ENCODE peak calls at places on chromosome 16, in nine cellular contexts. S is IMR-90, G is endothelial cell of umbilical vein, N is neural progenitor cell, T is DND-41, U is GM23248, Y is MM.1S, H is HCT116, V is astrocyte. P is an unnamed sample.

GRCh38 chr16:59973966-59974365 is 1239.8 kb upstream of the GOT2 start:
- DNase-seq in S (no peak), G (no peak), N (no peak), T (no peak), U (peak; percentile 1), Y (no peak), H (no peak), V (peak; percentile 33), P (no peak)

GRCh38 chr16:4979736-4980660 is 21.9 kb downstream of the SEC14L5 start:
- DNase-seq in S (no peak), G (no peak), N (no peak), T (no peak), U (no peak), Y (no peak), H (no peak), V (no peak), P (no peak)

GRCh38 chr16:66298571-66299120 is 67.8 kb upstream of the CDH5 start:
- DNase-seq in S (no peak), G (no peak), N (no peak), T (no peak), U (no peak), Y (no peak), H (no peak), V (no peak), P (no peak)

GRCh38 chr16:75097941-75098897 is 18.4 kb downstream of the LDHD start:
- DNase-seq in S (no peak), G (no peak), N (no peak), T (peak; percentile 90), U (no peak), Y (no peak), H (no peak), V (no peak), P (no peak)

GRCh38 chr16:12113581-12114375 is 137.2 kb downstream of the SNX29 start:
- DNase-seq in S (no peak), G (no peak), N (no peak), T (no peak), U (peak; percentile 96), Y (no peak), H (no peak), V (no peak), P (no peak)

GRCh38 chr16:21060027-21060510 is 90.6 kb downstream of the DNAH3 start:
- DNase-seq in S (no peak), G (no peak), N (no peak), T (no peak), U (no peak), Y (no peak), H (no peak), V (no peak), P (no peak)

GRCh38 chr16:48136547-48137360 is 19.0 kb downstream of the ABCC12 start:
- DNase-seq in S (no peak), G (no peak), N (no peak), T (no peak), U (no peak), Y (no peak), H (no peak), V (peak; percentile 37), P (no peak)

GRCh38 chr16:66266436-66267286 is 99.8 kb upstream of the CDH5 start:
- DNase-seq in S (peak; percentile 90), G (no peak), N (peak; percentile 48), T (no peak), U (peak; percentile 96), Y (no peak), H (no peak), V (peak; percentile 87), P (no peak)

GRCh38 chr16:69799601-69800000 is 37.5 kb downstream of the WWP2 start:
- DNase-seq in S (peak; percentile 75), G (no peak), N (no peak), T (no peak), U (no peak), Y (no peak), H (no peak), V (peak; percentile 26), P (no peak)

GRCh38 chr16:69793521-69793920 is 31.4 kb downstream of the WWP2 start:
- DNase-seq in S (no peak), G (no peak), N (no peak), T (no peak), U (no peak), Y (no peak), H (no peak), V (no peak), P (no peak)

GRCh38 chr16:69798466-69798865 is 36.3 kb downstream of the WWP2 start:
- DNase-seq in S (peak; percentile 6), G (no peak), N (peak; percentile 16), T (no peak), U (peak; percentile 43), Y (no peak), H (no peak), V (no peak), P (no peak)

DNA sequence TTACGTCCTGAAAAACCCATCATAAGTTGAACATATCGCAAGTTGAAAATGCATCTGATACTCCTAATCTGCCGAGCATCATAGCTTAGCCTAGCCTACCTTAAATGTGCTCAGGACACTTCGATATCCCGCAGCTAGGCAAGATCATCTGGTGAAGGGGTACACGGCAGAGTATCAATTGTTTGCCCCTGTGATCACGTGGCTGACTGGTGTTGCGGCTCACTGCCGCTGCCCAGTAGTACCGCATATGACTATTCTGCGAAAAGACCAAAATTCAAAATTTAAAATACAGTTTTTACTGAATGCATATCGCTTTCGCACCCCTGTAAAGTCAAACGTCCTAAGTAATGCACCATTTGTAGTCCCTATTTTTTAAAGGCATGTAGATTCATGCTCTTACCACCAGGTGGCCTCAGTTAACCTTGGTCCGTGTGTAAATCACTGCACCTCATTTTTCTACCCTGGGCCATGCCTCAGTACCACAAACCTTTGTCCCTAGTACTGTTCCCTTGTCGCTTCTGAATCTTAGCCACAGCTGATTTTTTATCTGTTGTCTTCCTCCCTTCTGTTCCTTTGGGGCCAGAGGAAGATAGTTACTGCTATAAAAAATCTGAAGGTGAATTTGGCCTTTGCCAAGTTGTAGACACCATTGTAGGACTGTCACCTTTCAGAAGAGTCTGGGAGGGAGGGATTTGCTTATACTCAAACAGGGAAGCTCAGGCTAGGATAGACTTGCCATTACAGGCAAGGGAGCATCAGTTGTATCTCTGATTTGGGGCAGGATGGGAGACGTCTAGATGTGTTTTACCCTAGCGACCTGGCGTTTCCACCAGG is 34.4 kb downstream of the WWP2 start:
- DNase-seq in S (peak; percentile 77), G (peak; percentile 71), N (peak; percentile 80), T (peak; percentile 15), U (peak; percentile 78), Y (peak; percentile 62), H (peak; percentile 45), V (peak; percentile 38), P (peak; percentile 92)
- H3K9ac ChIP-seq in S (no peak overlapping the region), G (no peak overlapping the region), N (no peak overlapping the region), T (no peak overlapping the region), U (no peak overlapping the region), Y (no peak overlapping the region), H (no peak overlapping the region), V (peak overlapping the region; percentile 18), P (no peak overlapping the region)

GRCh38 chr16:89924298-89924924 is 1.3 kb downstream of the TUBB3 start:
- DNase-seq in S (peak; percentile 44), G (peak; percentile 16), N (peak; percentile 94), T (peak; percentile 57), U (peak; percentile 78), Y (no peak), H (no peak), V (peak; percentile 19), P (peak; percentile 98)

GRCh38 chr16:89922884-89923639 is at the start of gene TUBB3:
- DNase-seq in S (peak; percentile 77), G (peak; percentile 83), N (peak; percentile 95), T (no peak), U (peak; percentile 94), Y (peak; percentile 45), H (peak; percentile 56), V (peak; percentile 64), P (peak; percentile 94)

GRCh38 chr16:89923640-89924297 is 627 bp downstream of the TUBB3 start:
- DNase-seq in S (no peak), G (no peak), N (peak; percentile 75), T (no peak), U (peak; percentile 50), Y (no peak), H (no peak), V (no peak), P (peak; percentile 73)

GRCh38 chr16:89924925-89925307 is 1.8 kb downstream of the TUBB3 start:
- DNase-seq in S (no peak), G (no peak), N (no peak), T (no peak), U (peak; percentile 22), Y (no peak), H (no peak), V (no peak), P (no peak)

DNA sequence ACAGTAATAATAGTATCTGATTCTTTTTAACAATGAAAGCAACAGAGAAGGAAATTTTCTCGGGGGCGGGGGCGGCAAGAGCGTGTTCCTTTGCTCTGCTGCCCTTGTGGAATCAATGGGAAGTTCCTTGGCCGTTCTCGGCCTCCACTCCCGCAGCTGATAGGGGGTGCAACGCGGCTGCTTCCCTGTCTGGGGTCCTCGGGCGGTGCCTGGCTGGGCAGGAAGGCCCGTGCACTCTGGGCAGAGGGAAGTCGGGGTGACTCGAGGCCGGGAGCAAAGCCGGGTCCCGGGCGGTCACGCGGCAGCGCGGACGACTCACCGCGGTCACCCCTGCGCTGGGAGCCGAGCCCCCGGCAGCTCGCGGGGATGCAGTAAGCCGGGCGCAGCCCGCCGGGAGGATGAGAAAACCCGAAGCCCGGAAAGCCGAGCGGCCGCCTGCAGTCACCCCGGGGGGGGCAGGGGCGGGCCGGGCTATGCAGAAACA is 2.5 kb downstream of the TUBB3 start:
- DNase-seq in S (no peak), G (no peak), N (peak; percentile 69), T (no peak), U (no peak), Y (no peak), H (no peak), V (no peak), P (peak; percentile 65)
- H4K20me1 ChIP-seq in S (peaks cover 55% of the 10 kb centered on the region), G (peaks cover 4% of the 10 kb centered on the region), N (peaks cover 52% of the 10 kb centered on the region), T (peaks cover 43% of the 10 kb centered on the region), U (peaks cover 8% of the 10 kb centered on the region), Y (no peaks in the 10 kb centered on the region), H (peaks cover 8% of the 10 kb centered on the region), V (peaks cover 70% of the 10 kb centered on the region), P (peaks cover 54% of the 10 kb centered on the region)

DNA sequence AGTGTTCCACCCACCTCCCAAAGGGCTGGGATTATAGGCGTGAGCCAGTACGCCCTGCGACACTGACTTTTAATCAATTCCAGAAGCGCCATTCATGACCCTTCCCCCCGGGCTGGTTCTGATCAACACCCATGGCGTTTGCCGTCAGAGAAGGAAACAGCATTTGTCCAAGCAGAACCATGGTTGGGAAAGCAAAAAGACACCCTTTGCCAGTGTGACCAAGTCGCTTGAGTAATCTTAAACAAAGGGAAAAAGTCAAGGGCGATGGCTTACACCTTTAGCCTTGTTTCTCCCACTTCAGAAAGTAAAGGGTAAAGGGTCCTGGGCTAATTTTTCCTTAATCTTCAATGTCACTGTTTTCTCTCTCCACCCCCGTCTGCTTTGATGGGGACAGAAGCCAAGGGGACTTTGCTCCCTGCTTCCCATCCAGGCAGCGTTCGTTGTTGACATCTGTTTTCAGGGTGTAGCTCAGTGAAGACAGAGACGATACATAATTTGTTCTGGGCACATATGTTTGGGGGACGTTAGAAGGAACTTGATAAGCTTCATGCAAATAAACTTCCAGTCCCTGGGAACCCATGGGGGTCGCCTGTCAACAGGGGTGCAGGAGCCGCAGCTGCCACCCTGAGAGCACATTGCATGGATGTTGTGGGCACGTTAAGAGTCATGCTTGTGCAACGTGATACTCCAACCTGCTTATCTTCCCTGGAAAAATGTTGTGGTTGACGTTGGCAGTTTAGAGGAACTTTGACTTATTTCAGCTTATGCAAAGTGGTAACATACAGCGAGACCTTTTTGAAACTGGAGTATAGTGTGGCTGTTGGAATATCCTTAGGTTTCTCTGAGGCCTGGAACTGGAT is 50.6 kb upstream of the TANGO6 start:
- DNase-seq in S (peak; percentile 61), G (no peak), N (no peak), T (no peak), U (peak; percentile 28), Y (no peak), H (no peak), V (peak; percentile 86), P (no peak)
- H3K9me3 ChIP-seq in S (no peaks in the 10 kb centered on the region), G (no peaks in the 10 kb centered on the region), N (no peaks in the 10 kb centered on the region), T (no peaks in the 10 kb centered on the region), U (no peaks in the 10 kb centered on the region), Y (no peaks in the 10 kb centered on the region), H (no peaks in the 10 kb centered on the region), V (no peaks in the 10 kb centered on the region), P (no peaks in the 10 kb centered on the region)

GRCh38 chr16:29028457-29029167 is 43.8 kb downstream of the LAT start:
- DNase-seq in S (no peak), G (no peak), N (no peak), T (no peak), U (no peak), Y (no peak), H (no peak), V (no peak), P (no peak)
- H3K9ac ChIP-seq in S (no peak overlapping the region), G (no peak overlapping the region), N (no peak overlapping the region), T (peak overlapping the region; percentile 33), U (peak overlapping the region; percentile 54), Y (no peak overlapping the region), H (no peak overlapping the region), V (peak overlapping the region; percentile 77), P (no peak overlapping the region)

P was measured in Karpas-422.